ENCODE peak calls at places on chromosome 7, in nine cellular contexts. I is breast epithelium, H is transverse colon, D is sigmoid colon, A is prostate gland, N is HepG2, J is stomach, S is K562, W is upper lobe of left lung. B is an unnamed sample.

GRCh38 chr7:23570592-23571200 is 26.5 kb upstream of the CCDC126 start:
- DNase-seq in J (peak), W (no peak), N (peak), H (peak), A (peak), D (peak), I (peak), S (peak), B (peak)

GRCh38 chr7:30348083-30348560 is 63.7 kb downstream of the ZNRF2 start:
- DNase-seq in D (no peak), H (no peak), I (no peak), S (peak), J (no peak), A (no peak), W (no peak), N (peak), B (no peak)

GRCh38 chr7:76222333-76222732 is 20.6 kb downstream of the SRRM3 start:
- DNase-seq in J (no peak), D (no peak), W (no peak), I (no peak), H (no peak), A (no peak), N (no peak), S (no peak), B (no peak)

GRCh38 chr7:140920745-140921144 is 4.0 kb downstream of the BRAF start:
- DNase-seq in D (no peak), A (no peak), S (no peak), H (no peak), I (no peak), W (no peak), J (no peak), N (no peak), B (no peak)

GRCh38 chr7:140571537-140572122 is 69.0 kb downstream of the DENND2A start:
- DNase-seq in N (no peak), D (peak), S (no peak), W (no peak), J (no peak), H (no peak), A (no peak), I (no peak), B (no peak)

GRCh38 chr7:107201795-107202450 is 33.1 kb downstream of the HBP1 start:
- DNase-seq in A (peak), H (peak), D (no peak), J (peak), S (peak), N (peak), I (no peak), W (no peak), B (no peak)

GRCh38 chr7:95213809-95214492 is 110.4 kb downstream of the PON1 start:
- DNase-seq in I (no peak), H (no peak), N (no peak), J (no peak), A (no peak), D (peak), S (no peak), W (no peak), B (peak)

GRCh38 chr7:71015260-71015900 is 116.6 kb upstream of the GALNT17 start:
- DNase-seq in J (no peak), N (no peak), D (peak), H (peak), A (no peak), I (no peak), S (no peak), W (peak), B (no peak)

GRCh38 chr7:75869776-75870379 is 9.0 kb upstream of the RHBDD2 start:
- DNase-seq in A (no peak), I (no peak), H (no peak), J (no peak), N (no peak), D (no peak), W (no peak), S (no peak), B (no peak)

GRCh38 chr7:80764132-80764531 is 125.7 kb downstream of the CD36 start:
- DNase-seq in N (no peak), D (no peak), S (no peak), J (no peak), A (no peak), W (no peak), I (no peak), H (no peak), B (no peak)

GRCh38 chr7:111059826-111060225 is 31.1 kb upstream of the LRRN3 start:
- DNase-seq in D (no peak), H (no peak), J (no peak), N (no peak), W (no peak), I (no peak), A (no peak), S (no peak), B (no peak)

GRCh38 chr7:91356915-91357314 is 92.7 kb downstream of the FZD1 start:
- DNase-seq in W (no peak), H (no peak), S (no peak), A (no peak), N (no peak), D (no peak), J (no peak), I (no peak), B (no peak)

GRCh38 chr7:94375713-94376112 is 19.0 kb upstream of the COL1A2 start:
- DNase-seq in W (no peak), I (no peak), H (no peak), D (peak), N (no peak), J (no peak), S (no peak), A (no peak), B (no peak)

GRCh38 chr7:108108131-108108530 is 22.0 kb downstream of the LAMB4 start:
- DNase-seq in N (no peak), J (no peak), I (no peak), A (no peak), D (no peak), S (no peak), H (no peak), W (no peak), B (no peak)

GRCh38 chr7:121872831-121873764 is at the start of gene PTPRZ1:
- DNase-seq in J (peak), N (no peak), H (no peak), W (peak), A (peak), I (no peak), S (no peak), D (no peak), B (no peak)

GRCh38 chr7:31690892-31691291 is 3.9 kb downstream of the PPP1R17 start:
- DNase-seq in W (no peak), A (no peak), J (no peak), S (no peak), N (no peak), H (no peak), I (no peak), D (no peak), B (no peak)

GRCh38 chr7:103446046-103446520 is at the start of gene SLC26A5:
- DNase-seq in J (peak), H (peak), I (no peak), W (peak), D (no peak), S (peak), A (peak), N (no peak), B (peak)

GRCh38 chr7:36343548-36343947 is 46.1 kb upstream of the ANLN start:
- DNase-seq in A (no peak), H (no peak), J (no peak), N (no peak), I (no peak), S (no peak), D (no peak), W (no peak), B (no peak)

GRCh38 chr7:36131026-36131425 is 22.0 kb upstream of the EEPD1 start:
- DNase-seq in J (no peak), I (no peak), H (no peak), S (no peak), D (no peak), N (no peak), W (no peak), A (no peak), B (no peak)

GRCh38 chr7:50497068-50497642 is 47.0 kb upstream of the FIGNL1 start:
- DNase-seq in D (no peak), S (peak), I (no peak), J (no peak), H (peak), N (no peak), A (no peak), W (no peak), B (peak)

GRCh38 chr7:116041615-116042014 is 11.1 kb upstream of the TFEC start:
- DNase-seq in J (no peak), H (no peak), A (no peak), S (no peak), N (no peak), I (no peak), W (no peak), D (no peak), B (no peak)

GRCh38 chr7:109437957-109438356 is 868.3 kb downstream of the DNAJB9 start:
- DNase-seq in W (no peak), I (no peak), J (no peak), H (no peak), S (no peak), A (no peak), N (no peak), D (no peak), B (no peak)

GRCh38 chr7:116782177-116782711 is 80.1 kb upstream of the CAPZA2 start:
- DNase-seq in A (no peak), N (no peak), D (no peak), S (no peak), I (no peak), H (no peak), W (no peak), J (no peak), B (no peak)

GRCh38 chr7:31408120-31408729 is 67.7 kb upstream of the NEUROD6 start:
- DNase-seq in N (no peak), I (no peak), D (no peak), H (no peak), W (no peak), J (no peak), S (no peak), A (peak), B (no peak)

GRCh38 chr7:2205036-2205780 is 27.5 kb downstream of the MAD1L1 start:
- DNase-seq in S (no peak), H (no peak), A (no peak), J (no peak), I (no peak), W (no peak), D (peak), N (no peak), B (peak)

GRCh38 chr7:2202361-2202761 is 30.4 kb downstream of the MAD1L1 start:
- DNase-seq in I (no peak), H (no peak), D (peak), W (peak), N (no peak), S (no peak), J (no peak), A (no peak), B (no peak)

GRCh38 chr7:2202901-2203550 is 29.7 kb downstream of the MAD1L1 start:
- DNase-seq in J (no peak), A (no peak), W (peak), I (no peak), N (no peak), H (no peak), D (peak), S (no peak), B (peak)

GRCh38 chr7:2204446-2204845 is 28.3 kb downstream of the MAD1L1 start:
- DNase-seq in W (peak), H (no peak), J (no peak), I (no peak), D (no peak), N (no peak), S (no peak), A (no peak), B (peak)

GRCh38 chr7:2203551-2204300 is 29.0 kb downstream of the MAD1L1 start:
- DNase-seq in D (peak), W (no peak), J (no peak), I (no peak), H (no peak), N (no peak), S (no peak), A (no peak), B (peak)
- H3K27ac ChIP-seq in D (peak), W (no peak), J (no peak), I (no peak), H (no peak), N (no peak), S (no peak), A (no peak), B (no peak)

DNA sequence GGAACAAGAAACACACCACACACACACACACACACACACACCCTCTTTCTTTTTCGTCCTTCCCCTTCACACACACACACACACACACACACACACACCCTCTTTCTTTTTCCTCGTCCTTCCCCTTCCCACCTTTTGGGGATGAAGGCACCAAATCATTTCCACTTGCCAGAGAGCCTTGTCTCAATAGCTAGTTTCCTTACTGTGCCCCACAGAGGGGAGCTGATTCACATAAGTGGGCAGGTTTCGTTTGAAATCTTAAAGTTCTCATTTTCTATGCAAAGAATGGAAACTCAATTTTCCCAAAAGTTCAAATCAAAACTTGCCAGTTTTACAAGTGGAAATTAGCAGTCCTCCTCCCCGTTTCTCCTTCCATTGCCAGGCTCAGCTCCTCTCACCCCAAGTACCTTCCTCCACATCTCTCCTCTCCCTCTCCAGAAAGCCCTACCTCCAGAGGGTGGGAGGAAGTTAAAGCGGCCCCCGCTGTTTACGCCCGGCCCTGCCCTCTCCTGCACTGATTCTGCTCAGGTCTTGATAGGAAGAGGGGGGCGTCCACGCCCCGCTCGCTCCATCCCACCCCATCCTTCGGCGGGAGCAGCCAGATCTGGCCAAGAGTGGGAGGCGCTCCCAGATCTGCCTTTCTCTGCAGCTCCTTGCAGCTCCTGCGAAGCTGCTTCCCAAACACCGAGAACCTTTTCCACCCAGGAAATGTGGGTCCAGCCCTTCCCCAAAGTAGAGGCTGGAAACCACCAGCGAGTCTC is 1.3 kb downstream of the CTTNBP2 start:
- DNase-seq in H (no peak), N (no peak), S (no peak), W (peak), A (no peak), D (peak), J (no peak), I (no peak), B (no peak)
- H3K4me3 ChIP-seq in H (peak), N (no peak), S (no peak), W (peak), A (peak), D (peak), J (peak), I (peak), B (peak)

DNA sequence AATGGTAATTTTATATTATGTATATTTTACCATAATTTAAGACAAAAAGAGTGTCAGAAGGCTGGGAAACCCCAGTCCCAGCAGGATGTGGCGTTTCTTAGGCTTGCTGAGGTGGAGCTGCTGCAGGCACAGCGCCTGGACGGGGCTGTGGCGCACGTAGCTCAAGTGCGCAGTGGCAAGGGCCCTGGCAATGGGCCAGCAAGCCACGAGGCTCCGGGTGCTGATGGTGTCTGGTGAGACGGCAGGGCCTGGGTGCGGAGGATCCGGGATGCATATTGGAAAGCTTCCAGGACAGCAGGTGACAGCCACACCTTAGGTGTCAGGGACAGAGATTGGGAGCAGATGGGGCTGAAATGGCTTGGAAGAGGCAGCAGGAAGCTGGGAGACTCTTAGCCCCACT is 37.2 kb downstream of the CLEC2L start:
- DNase-seq in J (no peak), D (no peak), H (peak), N (no peak), W (no peak), S (peak), A (no peak), I (no peak), B (peak)
- TF ChIP-seq POLR2AphosphoS5 in J (no peak), D (no peak), H (peak), N (no peak), W (no peak), S (no peak), A (no peak), I (no peak), B (peak)

GRCh38 chr7:27156901-27157716 is 634 bp upstream of the HOXA7 start:
- DNase-seq in W (no peak), J (peak), D (peak), H (peak), S (no peak), N (no peak), I (no peak), A (no peak), B (peak)
- H3K27ac ChIP-seq in W (no peak), J (peak), D (peak), H (peak), S (no peak), N (no peak), I (peak), A (peak), B (peak)